ENCODE peak calls at places on chromosomes 1 and 21, in seven cellular contexts. S, T, L, V, N, F and A are unnamed samples.

GRCh38 chr1:25993197-25993951 is 4.5 kb downstream of the PAFAH2 start:
- DNase-seq in S (no peak), T (no peak), L (no peak), V (no peak), N (no peak), F (no peak), A (no peak)

GRCh38 chr1:100710881-100711660 is 8.5 kb upstream of the VCAM1 start:
- DNase-seq in S (peak; percentile 82), T (no peak), L (peak; percentile 22), V (no peak), N (no peak), F (no peak), A (no peak)

GRCh38 chr1:20008391-20008841 is 29.0 kb upstream of the PLA2G2A start:
- DNase-seq in S (no peak), T (no peak), L (no peak), V (no peak), N (no peak), F (no peak), A (no peak)

GRCh38 chr1:172758242-172758641 is 99.3 kb downstream of the FASLG start:
- DNase-seq in S (no peak), T (no peak), L (no peak), V (no peak), N (no peak), F (no peak), A (no peak)

GRCh38 chr1:212157252-212157651 is 121.7 kb downstream of the DTL start:
- DNase-seq in S (no peak), T (no peak), L (peak; percentile 77), V (no peak), N (no peak), F (peak; percentile 32), A (no peak)

GRCh38 chr1:233668725-233669294 is 54.9 kb downstream of the KCNK1 start:
- DNase-seq in S (peak; percentile 29), T (no peak), L (peak; percentile 96), V (no peak), N (peak; percentile 89), F (peak; percentile 77), A (no peak)

GRCh38 chr1:14970115-14970798 is 183.3 kb upstream of the TMEM51 start:
- DNase-seq in S (peak; percentile 87), T (peak; percentile 59), L (peak; percentile 93), V (no peak), N (peak; percentile 51), F (peak; percentile 91), A (peak; percentile 79)

GRCh38 chr1:246497331-246497915 is 9.7 kb downstream of the SMYD3 start:
- DNase-seq in S (peak; percentile 79), T (peak; percentile 81), L (peak; percentile 91), V (peak; percentile 53), N (peak; percentile 71), F (peak; percentile 59), A (peak; percentile 58)

GRCh38 chr21:33961061-33961460 is 45.5 kb upstream of the ATP5PO start:
- DNase-seq in S (no peak), T (no peak), L (no peak), V (no peak), N (no peak), F (no peak), A (no peak)

GRCh38 chr21:41821081-41821755 is 54.4 kb upstream of the RIPK4 start:
- DNase-seq in S (no peak), T (no peak), L (no peak), V (no peak), N (no peak), F (no peak), A (no peak)

GRCh38 chr21:44644878-44645277 is 1.3 kb upstream of the KRTAP10-11 start:
- DNase-seq in S (no peak), T (no peak), L (no peak), V (no peak), N (no peak), F (no peak), A (no peak)

GRCh38 chr1:189369612-189370011 is 1108.1 kb downstream of the BRINP3 start:
- DNase-seq in S (no peak), T (no peak), L (no peak), V (no peak), N (no peak), F (no peak), A (no peak)

GRCh38 chr1:203273869-203274602 is 31.3 kb upstream of the BTG2 start:
- DNase-seq in S (no peak), T (no peak), L (no peak), V (peak; percentile 13), N (no peak), F (no peak), A (no peak)

GRCh38 chr1:171206956-171207355 is 21.9 kb downstream of the FMO2 start:
- DNase-seq in S (no peak), T (no peak), L (no peak), V (no peak), N (no peak), F (no peak), A (no peak)

GRCh38 chr1:161096514-161096913 is 1.6 kb upstream of the KLHDC9 start:
- DNase-seq in S (peak; percentile 54), T (no peak), L (peak; percentile 91), V (no peak), N (no peak), F (peak; percentile 53), A (no peak)

GRCh38 chr21:29299906-29300546 is 1.3 kb downstream of the BACH1 start:
- DNase-seq in S (peak; percentile 97), T (peak; percentile 64), L (peak; percentile 91), V (peak; percentile 73), N (peak; percentile 64), F (peak; percentile 74), A (peak; percentile 83)